ENCODE peak calls at places on chromosome 17, in four cellular contexts. U is mucosa of descending colon; H is CD8-positive, alpha-beta T cell; G is foreskin fibroblast. F is an unnamed sample.

GRCh38 chr17:37466471-37466870 is 23.2 kb upstream of the DUSP14 start:
- DNase-seq in U (no peak), H (no peak), G (no peak), F (no peak)

GRCh38 chr17:32349503-32349853 is 479 bp upstream of the ZNF207 start:
- DNase-seq in U (peak; percentile 57), H (no peak), G (peak; percentile 26), F (no peak)

GRCh38 chr17:79033046-79033616 is 9.2 kb downstream of the C1QTNF1 start:
- DNase-seq in U (no peak), H (no peak), G (no peak), F (no peak)

GRCh38 chr17:11002417-11002816 is 164.5 kb upstream of the PIRT start:
- DNase-seq in U (peak; percentile 5), H (no peak), G (no peak), F (no peak)

GRCh38 chr17:41284546-41284945 is 9.0 kb downstream of the KRTAP9-7 start:
- DNase-seq in U (no peak), H (no peak), G (no peak), F (no peak)

GRCh38 chr17:79147791-79148506 is 73.3 kb downstream of the ENGASE start:
- DNase-seq in U (no peak), H (no peak), G (no peak), F (no peak)

GRCh38 chr17:69506489-69506888 is 92.0 kb downstream of the MAP2K6 start:
- DNase-seq in U (no peak), H (no peak), G (no peak), F (no peak)

GRCh38 chr17:64785050-64785449 is 122.9 kb upstream of the SMURF2 start:
- DNase-seq in U (no peak), H (no peak), G (no peak), F (no peak)

GRCh38 chr17:40596261-40596919 is 31.1 kb upstream of the CCR7 start:
- DNase-seq in U (no peak), H (no peak), G (no peak), F (no peak)

GRCh38 chr17:8475227-8475626 is 39.5 kb downstream of the NDEL1 start:
- DNase-seq in U (no peak), H (no peak), G (no peak), F (no peak)

DNA sequence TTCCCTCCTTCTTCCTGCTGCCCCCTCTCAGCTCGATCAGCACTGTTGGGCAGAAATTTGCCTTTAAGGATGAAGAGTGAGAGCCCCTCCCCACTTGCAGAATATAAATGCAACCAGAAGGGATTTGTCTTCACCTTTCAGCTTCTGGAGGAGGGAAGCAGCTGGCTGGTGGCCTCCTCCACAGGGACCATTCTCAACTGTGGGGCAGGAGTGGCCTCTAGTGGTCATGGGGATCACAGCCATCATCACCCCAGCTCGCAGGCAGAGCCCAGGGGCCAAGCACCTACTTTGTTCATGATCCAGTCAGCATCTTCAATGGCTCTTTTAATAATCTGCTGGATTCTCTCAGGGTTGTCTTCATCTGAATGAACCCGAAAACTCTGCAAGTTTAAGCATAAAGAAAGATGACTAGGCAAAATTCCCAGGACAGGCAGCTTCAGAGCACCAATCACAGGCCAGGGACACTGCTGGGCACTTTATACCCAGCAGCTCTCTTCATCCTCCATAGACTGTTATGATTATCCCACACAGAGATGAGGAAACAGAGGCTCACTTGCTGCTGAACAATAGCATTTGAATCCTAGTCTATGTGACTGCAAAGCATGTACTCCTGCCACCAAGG is 13.1 kb downstream of the LYRM9 start:
- DNase-seq in U (peak; percentile 87), H (peak; percentile 74), G (peak; percentile 82), F (peak; percentile 20)
- TF ChIP-seq CTCF in U (peak; percentile 63), H (peak; percentile 66), G (peak; percentile 86), F (peak; percentile 89)

DNA sequence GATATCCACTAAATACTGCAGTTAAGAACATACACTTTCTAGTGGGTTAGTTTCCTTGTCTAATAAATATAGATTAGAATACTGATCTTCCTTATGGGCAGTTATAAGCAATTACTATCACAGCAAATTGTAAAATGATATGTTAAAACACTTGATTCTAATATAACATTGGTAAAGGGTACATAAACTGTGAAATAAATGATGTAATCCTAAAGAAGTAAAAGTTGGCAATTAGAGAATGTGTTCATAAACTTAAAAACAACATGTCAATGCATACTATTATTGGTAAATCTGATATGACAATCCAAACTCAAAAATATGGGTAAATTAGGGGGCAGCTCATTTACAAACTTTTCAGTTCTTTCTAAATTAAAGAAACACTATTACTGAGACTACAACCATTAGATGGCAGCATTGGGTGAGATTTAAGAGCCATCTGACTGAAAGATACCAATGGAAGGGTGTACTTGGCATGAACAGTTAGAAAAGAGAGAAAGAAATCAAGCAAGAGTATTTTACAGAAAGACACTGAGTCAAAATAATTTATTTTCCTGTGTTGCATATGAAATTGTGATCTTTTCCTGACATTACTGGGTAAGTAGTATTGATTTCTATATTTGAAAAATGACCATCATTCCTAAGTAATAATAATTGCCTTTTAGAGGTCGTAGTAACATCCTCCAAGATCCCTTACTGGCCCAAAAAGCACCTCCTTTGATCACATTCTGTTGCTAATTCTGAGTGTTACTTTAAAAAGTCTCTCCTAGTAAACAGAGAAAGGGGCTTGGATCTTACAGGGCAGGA is 119.6 kb downstream of the SPAG9 start:
- DNase-seq in U (peak; percentile 63), H (no peak), G (peak; percentile 80), F (peak; percentile 52)
- TF ChIP-seq CTCF in U (no peak), H (peak; percentile 76), G (peak; percentile 35), F (peak; percentile 44)

DNA sequence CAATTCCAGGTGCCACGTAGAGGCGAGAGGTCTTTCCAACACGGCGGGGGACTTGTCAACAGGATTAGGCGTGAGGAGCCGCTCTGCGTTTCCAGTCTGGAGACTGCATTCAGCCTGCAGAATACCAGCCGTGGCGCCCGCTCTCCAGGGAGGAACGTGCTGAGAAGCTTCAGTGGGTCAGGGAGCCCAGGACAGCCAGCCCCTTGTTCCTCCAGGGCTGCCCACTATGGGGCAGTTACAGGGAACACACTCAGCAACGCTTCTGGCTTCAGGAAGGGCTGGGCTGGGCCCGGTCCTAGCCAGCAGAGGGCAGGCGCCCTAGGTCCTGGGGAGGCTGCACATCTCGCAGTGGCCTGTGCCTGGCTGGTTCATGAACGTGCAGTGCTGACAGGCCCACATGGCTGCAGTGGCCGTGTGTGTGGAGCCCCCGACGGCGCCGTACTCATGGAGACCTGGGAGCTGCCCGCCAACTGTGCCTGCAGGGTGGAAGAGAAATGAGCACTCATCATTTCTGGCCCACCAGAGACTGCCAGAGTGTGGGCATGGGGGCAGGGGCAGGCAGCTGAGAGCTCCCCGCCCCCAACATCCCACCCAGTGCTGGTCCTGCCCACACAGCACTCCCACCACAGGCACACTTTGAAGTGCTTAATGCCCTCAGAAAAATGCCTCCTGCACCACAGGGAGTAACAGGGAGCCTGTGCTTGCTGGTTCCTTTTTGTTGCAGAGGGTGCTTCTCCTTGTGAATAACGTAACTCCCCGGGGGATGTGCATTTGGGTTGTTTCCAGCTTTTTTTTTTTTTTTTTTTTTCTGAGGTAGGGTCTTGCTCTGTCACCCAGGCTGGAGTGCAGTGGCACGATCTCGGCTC is 7.0 kb upstream of the FAAP100 start:
- DNase-seq in U (no peak), H (no peak), G (peak; percentile 46), F (no peak)
- TF ChIP-seq CTCF in U (no peak), H (no peak), G (peak; percentile 19), F (no peak)

GRCh38 chr17:17770371-17771059 is 66.3 kb downstream of the SREBF1 start:
- DNase-seq in U (no peak), H (no peak), G (no peak), F (no peak)
- TF ChIP-seq CTCF in U (no peak), H (no peak), G (no peak), F (no peak)

DNA sequence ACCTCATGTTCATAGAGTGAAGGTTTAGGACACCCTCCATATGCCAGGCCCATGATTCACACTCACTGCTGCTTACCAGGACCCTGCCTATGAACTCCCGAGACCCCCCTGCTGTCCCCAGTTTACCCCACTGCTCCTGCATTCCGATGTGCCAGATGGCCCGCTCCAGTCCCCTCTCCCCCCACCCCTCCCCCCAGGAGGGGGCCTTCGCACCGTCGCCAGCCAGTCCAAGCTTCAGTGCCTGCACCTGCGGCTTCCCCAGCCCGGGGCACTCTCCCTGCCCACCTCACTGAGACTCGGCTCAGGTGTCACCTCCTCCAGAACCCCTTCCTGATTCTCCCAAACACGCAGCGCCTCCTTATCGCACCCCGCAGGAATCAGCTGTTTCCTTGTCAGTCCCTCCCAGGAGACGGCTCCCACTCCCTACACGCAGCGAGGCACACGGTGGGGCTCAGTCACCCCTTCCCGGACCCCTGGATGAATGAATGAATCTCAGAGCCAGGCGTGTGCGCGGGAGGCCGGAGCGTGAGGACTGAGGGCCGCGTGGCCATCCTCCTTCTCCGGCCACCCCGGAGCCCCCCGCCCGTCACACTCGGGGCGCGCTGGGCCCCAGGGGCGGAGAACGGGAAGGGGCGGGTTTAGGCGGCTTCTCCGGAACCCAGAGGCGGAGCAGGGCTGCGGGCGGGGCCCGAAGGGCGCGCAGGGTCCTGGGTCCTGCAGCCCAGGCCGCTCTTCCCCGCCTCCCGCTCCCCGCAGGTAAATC is 1.7 kb downstream of the MYO1C start:
- DNase-seq in U (peak; percentile 80), H (peak; percentile 71), G (peak; percentile 83), F (no peak)
- TF ChIP-seq CTCF in U (no peak), H (no peak), G (no peak), F (no peak)

DNA sequence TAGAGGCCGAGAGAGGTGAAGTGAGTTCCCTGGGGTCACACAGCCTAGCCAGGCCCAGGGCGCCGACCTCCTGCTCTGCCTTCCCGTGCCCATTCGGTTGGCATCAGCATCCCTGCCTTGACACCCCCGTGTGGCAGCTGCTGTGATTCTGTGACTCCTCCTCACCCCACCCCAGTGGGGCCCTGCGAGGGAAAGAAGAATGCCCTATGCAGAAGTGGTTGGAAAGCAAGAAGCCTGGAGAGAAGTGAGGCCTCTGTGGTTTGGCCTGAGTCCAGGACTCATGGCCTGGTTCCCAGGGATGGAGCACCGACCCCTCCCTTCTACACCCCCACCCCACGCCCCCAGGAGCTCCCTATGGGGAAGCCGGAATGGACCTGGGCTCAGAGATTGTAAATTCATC is 296.2 kb downstream of the SEC14L1 start:
- DNase-seq in U (no peak), H (peak; percentile 60), G (peak; percentile 80), F (peak; percentile 67)
- TF ChIP-seq CTCF in U (no peak), H (no peak), G (no peak), F (no peak)

DNA sequence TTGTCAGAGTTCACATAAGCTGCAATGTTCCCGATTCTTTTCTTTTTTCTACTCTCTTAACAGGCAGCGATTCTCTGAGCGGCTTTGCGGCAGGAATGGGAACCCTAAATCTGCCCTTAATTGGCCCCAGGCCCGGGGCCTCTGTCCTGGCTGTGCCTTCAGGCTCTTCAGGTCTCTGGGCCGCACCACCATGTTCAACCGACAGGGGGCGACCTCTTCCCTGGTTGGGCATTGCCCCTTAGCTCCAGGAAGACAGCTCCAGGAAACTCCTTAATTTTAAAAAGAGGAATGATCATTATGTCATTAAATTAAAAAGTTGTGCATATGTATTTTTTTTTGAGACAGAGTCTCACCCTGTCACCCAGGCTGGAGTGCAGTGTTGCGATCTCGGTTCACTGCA is 20.3 kb downstream of the CACNG5 start:
- DNase-seq in U (peak; percentile 16), H (no peak), G (no peak), F (no peak)
- TF ChIP-seq CTCF in U (no peak), H (peak; percentile 40), G (peak; percentile 6), F (peak; percentile 17)

DNA sequence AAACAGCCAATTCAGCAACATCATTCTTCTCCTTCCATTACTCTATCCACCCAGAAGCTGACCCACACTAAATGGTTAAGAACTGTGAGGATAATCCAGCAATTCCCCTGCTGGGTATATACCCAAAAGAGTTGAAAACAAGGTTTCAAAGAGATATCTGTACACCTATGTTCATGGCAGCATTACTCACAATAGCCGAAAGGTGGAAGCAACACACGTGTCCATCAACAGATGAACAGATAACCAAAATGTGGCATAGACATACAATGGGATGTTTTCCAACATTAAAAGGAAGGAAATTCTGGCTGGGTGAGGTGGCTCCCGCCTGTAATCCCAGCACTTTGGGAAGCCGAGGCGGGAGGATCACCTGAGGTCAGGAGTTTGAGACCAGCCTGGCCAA is 19.9 kb downstream of the MIS12 start:
- DNase-seq in U (no peak), H (no peak), G (no peak), F (no peak)
- TF ChIP-seq CTCF in U (no peak), H (no peak), G (no peak), F (no peak)